ENCODE peak calls at places on chromosomes 6 and 20, in five cellular contexts. One of them, this sample, is unnamed.

GRCh38 chr6:144334150-144334708 is 49.1 kb downstream of the UTRN start:
- DNase-seq in lower leg skin: no peak
- DNase-seq in suprapubic skin: no peak
- DNase-seq in HCT116: no peak
- DNase-seq in breast epithelium: no peak
- DNase-seq in this sample: no peak

GRCh38 chr6:11224252-11224965 is 8.1 kb downstream of the NEDD9 start:
- DNase-seq in lower leg skin: no peak
- DNase-seq in suprapubic skin: no peak
- DNase-seq in breast epithelium: no peak
- DNase-seq in HCT116: no peak
- DNase-seq in this sample: no peak

GRCh38 chr6:53728570-53729194 is 63.1 kb upstream of the KLHL31 start:
- DNase-seq in suprapubic skin: no peak
- DNase-seq in lower leg skin: no peak
- DNase-seq in breast epithelium: no peak
- DNase-seq in HCT116: no peak
- DNase-seq in this sample: peak

GRCh38 chr6:111984081-111984480 is 69.8 kb upstream of the CCN6 start:
- DNase-seq in HCT116: no peak
- DNase-seq in lower leg skin: no peak
- DNase-seq in suprapubic skin: no peak
- DNase-seq in breast epithelium: no peak
- DNase-seq in this sample: no peak

GRCh38 chr6:162151050-162151658 is 576.4 kb downstream of the PRKN start:
- DNase-seq in suprapubic skin: no peak
- DNase-seq in lower leg skin: no peak
- DNase-seq in breast epithelium: no peak
- DNase-seq in HCT116: no peak
- DNase-seq in this sample: no peak

GRCh38 chr6:105882071-105882803 is 203.9 kb upstream of the PRDM1 start:
- DNase-seq in suprapubic skin: no peak
- DNase-seq in breast epithelium: no peak
- DNase-seq in lower leg skin: no peak
- DNase-seq in HCT116: no peak
- DNase-seq in this sample: no peak

GRCh38 chr20:58552366-58552934 is 37.3 kb upstream of the APCDD1L start:
- DNase-seq in HCT116: no peak
- DNase-seq in breast epithelium: peak
- DNase-seq in lower leg skin: no peak
- DNase-seq in suprapubic skin: peak
- DNase-seq in this sample: no peak

GRCh38 chr20:45088247-45088646 is 12.7 kb downstream of the KCNS1 start:
- DNase-seq in lower leg skin: no peak
- DNase-seq in breast epithelium: no peak
- DNase-seq in HCT116: no peak
- DNase-seq in suprapubic skin: no peak
- DNase-seq in this sample: no peak

GRCh38 chr6:157779705-157780604 is 43.1 kb upstream of the SNX9 start:
- DNase-seq in lower leg skin: no peak
- DNase-seq in HCT116: no peak
- DNase-seq in suprapubic skin: no peak
- DNase-seq in breast epithelium: no peak
- DNase-seq in this sample: no peak

GRCh38 chr6:116507324-116507723 is 4.1 kb upstream of the CALHM5 start:
- DNase-seq in lower leg skin: no peak
- DNase-seq in breast epithelium: no peak
- DNase-seq in suprapubic skin: no peak
- DNase-seq in HCT116: no peak
- DNase-seq in this sample: no peak

GRCh38 chr20:4814696-4815252 is 93.1 kb downstream of the PRND start:
- DNase-seq in suprapubic skin: peak
- DNase-seq in HCT116: no peak
- DNase-seq in lower leg skin: no peak
- DNase-seq in breast epithelium: no peak
- DNase-seq in this sample: no peak
- TF ChIP-seq POLR2A in suprapubic skin: no peak
- TF ChIP-seq POLR2A in HCT116: no peak
- TF ChIP-seq POLR2A in lower leg skin: no peak
- TF ChIP-seq POLR2A in breast epithelium: no peak
- TF ChIP-seq POLR2A in this sample: no peak

GRCh38 chr6:145652572-145652971 is 82.7 kb downstream of the EPM2A start:
- DNase-seq in HCT116: no peak
- DNase-seq in breast epithelium: no peak
- DNase-seq in suprapubic skin: no peak
- DNase-seq in lower leg skin: no peak
- DNase-seq in this sample: no peak
- TF ChIP-seq CTCF in HCT116: no peak
- TF ChIP-seq CTCF in breast epithelium: no peak
- TF ChIP-seq CTCF in suprapubic skin: no peak
- TF ChIP-seq CTCF in lower leg skin: no peak
- TF ChIP-seq CTCF in this sample: no peak

GRCh38 chr6:56073315-56073714 is 174.1 kb downstream of the COL21A1 start:
- DNase-seq in HCT116: no peak
- DNase-seq in suprapubic skin: no peak
- DNase-seq in breast epithelium: no peak
- DNase-seq in lower leg skin: no peak
- DNase-seq in this sample: no peak
- H3K4me3 ChIP-seq in HCT116: no peak
- H3K4me3 ChIP-seq in suprapubic skin: no peak
- H3K4me3 ChIP-seq in breast epithelium: no peak
- H3K4me3 ChIP-seq in lower leg skin: no peak
- H3K4me3 ChIP-seq in this sample: no peak

DNA sequence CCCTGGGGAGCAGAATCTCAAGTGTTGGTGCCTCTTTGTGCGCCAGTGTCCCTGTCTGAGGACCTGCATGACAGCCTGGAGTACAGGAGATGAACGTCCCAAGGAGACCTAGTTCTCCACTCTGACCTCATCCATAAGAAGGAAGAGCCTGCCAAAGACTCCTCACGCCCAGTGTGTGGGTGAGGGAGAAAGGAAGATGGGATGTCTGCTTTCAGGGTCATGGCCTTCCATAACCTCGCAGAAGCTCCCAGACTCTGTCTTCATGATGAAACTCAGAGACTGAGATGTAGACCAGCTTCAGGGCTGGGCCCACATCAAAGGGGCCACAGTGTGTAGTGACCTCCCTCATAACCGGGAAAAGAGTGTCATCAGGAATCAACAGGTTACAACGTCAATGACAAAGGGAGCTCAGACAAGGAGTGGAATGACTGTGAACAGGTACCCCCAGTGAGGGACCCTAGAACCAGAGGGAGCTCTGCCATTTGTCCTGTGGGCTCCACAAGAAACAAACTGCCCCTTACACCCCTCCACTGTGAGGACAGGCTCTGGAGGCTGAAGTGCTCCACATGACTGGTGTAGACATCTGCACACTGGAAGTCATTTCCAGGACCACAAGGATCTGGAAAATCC is 8.1 kb downstream of the HLA-DQB1 start:
- DNase-seq in suprapubic skin: no peak
- DNase-seq in breast epithelium: no peak
- DNase-seq in HCT116: no peak
- DNase-seq in lower leg skin: no peak
- DNase-seq in this sample: no peak
- TF ChIP-seq POLR2A in suprapubic skin: no peak
- TF ChIP-seq POLR2A in breast epithelium: no peak
- TF ChIP-seq POLR2A in HCT116: no peak
- TF ChIP-seq POLR2A in lower leg skin: no peak
- TF ChIP-seq POLR2A in this sample: no peak

This sample was measured in adrenal gland.